ENCODE peak calls at places on chromosomes 4 and X, in four cellular contexts. T is IMR-90, I is mesenchymal stem cell, V is neuronal stem cell. B is an unnamed sample.

GRCh38 chrX:9420513-9420912 is 44.3 kb upstream of the TBL1X start:
- DNase-seq in T (peak), I (no peak), V (no peak), B (no peak)

GRCh38 chr4:84499065-84499982 is at the start of gene NKX6-1:
- DNase-seq in T (peak), I (peak), V (peak), B (peak)

GRCh38 chr4:139887378-139887801 is 221.8 kb downstream of the MGST2 start:
- DNase-seq in T (peak), I (peak), V (no peak), B (no peak)

GRCh38 chr4:148565801-148566200 is 123.6 kb upstream of the NR3C2 start:
- DNase-seq in T (no peak), I (no peak), V (no peak), B (no peak)

GRCh38 chr4:151657896-151658295 is 102.9 kb downstream of the GATB start:
- DNase-seq in T (no peak), I (no peak), V (no peak), B (no peak)

GRCh38 chr4:1614854-1615595 is 69.1 kb downstream of the FAM53A start:
- DNase-seq in T (no peak), I (no peak), V (no peak), B (no peak)

GRCh38 chr4:88623097-88623496 is 30.8 kb downstream of the HERC3 start:
- DNase-seq in T (peak), I (peak), V (no peak), B (no peak)

GRCh38 chr4:17029964-17030363 is 131.5 kb upstream of the LDB2 start:
- DNase-seq in T (no peak), I (peak), V (no peak), B (no peak)

GRCh38 chr4:1329408-1330371 is 17.3 kb upstream of the UVSSA start:
- DNase-seq in T (no peak), I (no peak), V (no peak), B (no peak)

GRCh38 chrX:49880668-49881067 is 1.4 kb downstream of the USP27X start:
- DNase-seq in T (no peak), I (no peak), V (no peak), B (no peak)

GRCh38 chr4:6322761-6323566 is 53.3 kb downstream of the WFS1 start:
- DNase-seq in T (no peak), I (no peak), V (no peak), B (no peak)

GRCh38 chr4:57614533-57614932 is 504.3 kb upstream of the IGFBP7 start:
- DNase-seq in T (no peak), I (no peak), V (no peak), B (no peak)

GRCh38 chr4:93870876-93871458 is 42.4 kb downstream of the ATOH1 start:
- DNase-seq in T (no peak), I (no peak), V (no peak), B (no peak)

GRCh38 chrX:41922694-41923171 is 621 bp downstream of the CASK start:
- DNase-seq in T (no peak), I (peak), V (no peak), B (peak)

GRCh38 chr4:159201168-159201567 is 98.3 kb downstream of the RAPGEF2 start:
- DNase-seq in T (no peak), I (no peak), V (no peak), B (no peak)

GRCh38 chrX:40581333-40581910 is 652 bp downstream of the ATP6AP2 start:
- DNase-seq in T (peak), I (peak), V (no peak), B (no peak)

GRCh38 chr4:144289687-144290433 is 149.3 kb upstream of the GYPA start:
- DNase-seq in T (no peak), I (no peak), V (no peak), B (no peak)

GRCh38 chr4:145553375-145553774 is 65.8 kb upstream of the MMAA start:
- DNase-seq in T (no peak), I (no peak), V (no peak), B (no peak)

GRCh38 chr4:40453912-40454311 is 118.8 kb downstream of the CHRNA9 start:
- DNase-seq in T (no peak), I (no peak), V (no peak), B (no peak)

GRCh38 chr4:89222171-89222570 is 85.4 kb downstream of the GPRIN3 start:
- DNase-seq in T (no peak), I (no peak), V (no peak), B (no peak)

GRCh38 chrX:134025986-134026731 is 40.8 kb upstream of the GPC3 start:
- DNase-seq in T (no peak), I (no peak), V (no peak), B (peak)

GRCh38 chrX:69556094-69557011 is 52.2 kb downstream of the NALF2 start:
- DNase-seq in T (no peak), I (peak), V (peak), B (peak)

GRCh38 chr4:41205130-41205529 is 9.2 kb downstream of the APBB2 start:
- DNase-seq in T (no peak), I (no peak), V (no peak), B (no peak)

GRCh38 chr4:128601992-128602695 is 207.4 kb upstream of the JADE1 start:
- DNase-seq in T (peak), I (peak), V (no peak), B (no peak)

GRCh38 chr4:146567396-146567795 is 45.7 kb upstream of the SLC10A7 start:
- DNase-seq in T (no peak), I (no peak), V (no peak), B (no peak)

GRCh38 chr4:21819086-21819485 is 129.5 kb downstream of the KCNIP4 start:
- DNase-seq in T (no peak), I (no peak), V (no peak), B (no peak)

GRCh38 chrX:8284131-8284530 is 113.1 kb upstream of the VCX2 start:
- DNase-seq in T (no peak), I (no peak), V (no peak), B (no peak)

GRCh38 chr4:150217192-150217591 is 138.9 kb downstream of the DCLK2 start:
- DNase-seq in T (peak), I (peak), V (peak), B (no peak)

GRCh38 chr4:78310732-78311100 is 240.9 kb upstream of the ANXA3 start:
- DNase-seq in T (no peak), I (no peak), V (no peak), B (no peak)

GRCh38 chrX:51148848-51149247 is 183.8 kb upstream of the NUDT10 start:
- DNase-seq in T (no peak), I (no peak), V (no peak), B (peak)

GRCh38 chrX:152637649-152638442 is at the start of gene GABRQ:
- DNase-seq in T (no peak), I (no peak), V (peak), B (peak)

GRCh38 chrX:43661521-43662240 is 5.6 kb downstream of the MAOA start:
- DNase-seq in T (no peak), I (peak), V (no peak), B (no peak)

GRCh38 chr4:63578383-63578782 is 830.9 kb downstream of the TECRL start:
- DNase-seq in T (no peak), I (no peak), V (no peak), B (no peak)

GRCh38 chr4:115274545-115274944 is 161.1 kb upstream of the NDST4 start:
- DNase-seq in T (no peak), I (no peak), V (no peak), B (no peak)

GRCh38 chr4:185005209-185005819 is 13.0 kb upstream of the HELT start:
- DNase-seq in T (peak), I (peak), V (peak), B (peak)
- H4K91ac ChIP-seq in T (no peak), I (no peak), V (no peak), B (no peak)

GRCh38 chr4:156971168-156971601 is 414 bp downstream of the PDGFC start:
- DNase-seq in T (no peak), I (no peak), V (no peak), B (peak)
- H4K91ac ChIP-seq in T (peak), I (peak), V (no peak), B (no peak)

GRCh38 chr4:3832536-3833220 is 66.5 kb downstream of the ADRA2C start:
- DNase-seq in T (no peak), I (no peak), V (no peak), B (no peak)
- H4K91ac ChIP-seq in T (no peak), I (no peak), V (peak), B (no peak)

GRCh38 chr4:15913631-15913970 is 24.9 kb downstream of the FGFBP1 start:
- DNase-seq in T (peak), I (peak), V (no peak), B (no peak)

GRCh38 chr4:15914291-15914690 is 24.2 kb downstream of the FGFBP1 start:
- DNase-seq in T (peak), I (peak), V (no peak), B (no peak)

GRCh38 chr4:15910150-15910945 is 28.2 kb downstream of the FGFBP1 start:
- DNase-seq in T (no peak), I (no peak), V (no peak), B (no peak)

GRCh38 chr4:15912961-15913630 is 25.4 kb downstream of the FGFBP1 start:
- DNase-seq in T (peak), I (peak), V (no peak), B (no peak)

DNA sequence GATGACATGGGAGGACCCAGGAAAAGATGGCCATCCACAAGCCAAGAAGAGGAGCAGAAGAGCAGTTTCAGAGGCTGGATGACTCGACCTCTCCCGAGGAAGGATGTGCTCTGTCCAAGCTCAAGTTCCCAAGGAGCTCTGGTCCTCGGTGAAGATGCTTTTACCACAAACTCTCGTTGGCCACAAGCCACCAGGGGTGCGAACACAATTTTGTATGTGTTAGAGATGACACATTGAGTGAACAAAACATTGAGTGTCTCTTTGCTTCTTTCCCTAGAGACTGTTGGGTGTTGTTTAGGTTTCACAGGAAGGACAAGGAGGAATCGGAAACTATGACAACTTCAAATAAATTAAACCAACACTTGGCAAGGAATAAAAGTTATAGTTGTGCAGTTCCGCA is 26.3 kb downstream of the FGFBP1 start:
- DNase-seq in T (no peak), I (peak), V (no peak), B (no peak)
- H4K91ac ChIP-seq in T (peak), I (no peak), V (no peak), B (no peak)

GRCh38 chr4:61373901-61374611 is 173.9 kb downstream of the ADGRL3 start:
- DNase-seq in T (peak), I (peak), V (no peak), B (no peak)
- H4K91ac ChIP-seq in T (no peak), I (no peak), V (no peak), B (no peak)

B was measured in H9.